ENCODE peak calls at places on chromosomes 13 and 19, in four cellular contexts. Z, G, U and X are unnamed samples.

GRCh38 chr13:102658678-102659077 is 36.2 kb downstream of the METTL21C start:
- DNase-seq in Z (no peak), G (no peak), U (no peak), X (no peak)

GRCh38 chr13:48411281-48412099 is 1.4 kb downstream of the LPAR6 start:
- DNase-seq in Z (no peak), G (no peak), U (no peak), X (no peak)

GRCh38 chr13:82976499-82976898 is 905.8 kb downstream of the SLITRK1 start:
- DNase-seq in Z (no peak), G (no peak), U (no peak), X (no peak)

GRCh38 chr19:40411958-40412499 is 1.1 kb downstream of the PRX start:
- DNase-seq in Z (no peak), G (no peak), U (no peak), X (no peak)

GRCh38 chr19:56748443-56748842 is 76.9 kb upstream of the ZNF835 start:
- DNase-seq in Z (no peak), G (no peak), U (no peak), X (peak)

GRCh38 chr13:20945952-20946383 is 43.4 kb upstream of the XPO4 start:
- DNase-seq in Z (no peak), G (no peak), U (no peak), X (no peak)

GRCh38 chr13:22252281-22252830 is 581.5 kb downstream of the FGF9 start:
- DNase-seq in Z (no peak), G (no peak), U (no peak), X (no peak)

GRCh38 chr13:75319244-75319643 is 162.7 kb downstream of the TBC1D4 start:
- DNase-seq in Z (no peak), G (no peak), U (no peak), X (no peak)

GRCh38 chr13:20796791-20797513 is 23.2 kb upstream of the EEF1AKMT1 start:
- DNase-seq in Z (no peak), G (no peak), U (no peak), X (no peak)

GRCh38 chr13:30698488-30699005 is 36.8 kb upstream of the ALOX5AP start:
- DNase-seq in Z (no peak), G (no peak), U (no peak), X (no peak)

GRCh38 chr13:65133094-65133493 is 2097.0 kb downstream of the PCDH9 start:
- DNase-seq in Z (no peak), G (no peak), U (no peak), X (no peak)

GRCh38 chr19:4066682-4067395 is at the start of gene ZBTB7A:
- DNase-seq in Z (peak), G (no peak), U (peak), X (no peak)

GRCh38 chr19:50414850-50415660 is 3.7 kb upstream of the SPIB start:
- DNase-seq in Z (peak), G (no peak), U (peak), X (peak)

GRCh38 chr13:49421391-49421790 is 22.5 kb downstream of the CAB39L start:
- DNase-seq in Z (peak), G (no peak), U (no peak), X (no peak)